ENCODE peak calls at places on chromosomes 16 and 17, in seven cellular contexts. E is activated T-helper 1 cell treated with Interleukin-2 at 50 U/mL for 16 hours; T is stimulated activated CD4-positive, alpha-beta T cell treated with anti-CD3 and anti-CD28 coated beads, Interleukin-4, amount 100 ng/mL, for 24 hours; P is A673; H is immature natural killer cell; I is tibial nerve; C is mesenchymal stem cell. Y is an unnamed sample.

GRCh38 chr17:57954421-57955182 is 610 bp downstream of the CUEDC1 start:
- DNase-seq in H (no peak), I (peak), C (peak), P (peak), E (no peak), T (no peak), Y (peak)

GRCh38 chr16:16148755-16149154 is 74.5 kb downstream of the ABCC6 start:
- DNase-seq in E (no peak), C (no peak), P (no peak), H (no peak), I (no peak), T (no peak), Y (no peak)

GRCh38 chr16:55250641-55251550 is 73.1 kb upstream of the IRX6 start:
- DNase-seq in C (no peak), T (no peak), H (no peak), I (no peak), P (no peak), E (no peak), Y (no peak)

GRCh38 chr17:39750131-39751015 is 12.6 kb downstream of the GRB7 start:
- DNase-seq in C (no peak), T (no peak), I (no peak), E (no peak), H (no peak), P (no peak), Y (peak)

GRCh38 chr17:43830510-43831145 is 2.3 kb downstream of the MPP3 start:
- DNase-seq in I (no peak), E (no peak), H (no peak), C (no peak), P (no peak), T (no peak), Y (no peak)

GRCh38 chr16:3640632-3641501 is 13.6 kb upstream of the DNASE1 start:
- DNase-seq in H (no peak), P (no peak), T (no peak), E (no peak), C (no peak), I (no peak), Y (no peak)

GRCh38 chr16:57061084-57061905 is 31.1 kb upstream of the CPNE2 start:
- DNase-seq in I (peak), H (no peak), P (peak), E (no peak), T (no peak), C (peak), Y (no peak)

GRCh38 chr17:63998721-63999679 is 849 bp downstream of the PRR29 start:
- DNase-seq in E (no peak), T (no peak), H (peak), I (no peak), P (no peak), C (no peak), Y (peak)

GRCh38 chr17:75090871-75091854 is 3.4 kb downstream of the SLC16A5 start:
- DNase-seq in I (no peak), E (no peak), C (no peak), H (no peak), T (no peak), P (no peak), Y (peak)

GRCh38 chr17:75619506-75620431 is 13.5 kb upstream of the SMIM5 start:
- DNase-seq in T (no peak), C (peak), E (no peak), P (peak), H (no peak), I (no peak), Y (peak)

GRCh38 chr17:41627316-41628072 is 3.1 kb upstream of the KRT17 start:
- DNase-seq in I (no peak), T (no peak), E (no peak), C (no peak), H (no peak), P (no peak), Y (peak)

GRCh38 chr17:66351053-66351452 is 48.6 kb downstream of the PRKCA start:
- DNase-seq in I (no peak), H (no peak), P (no peak), C (no peak), E (no peak), T (no peak), Y (no peak)

GRCh38 chr16:64858076-64858475 is 263.8 kb downstream of the CDH11 start:
- DNase-seq in E (no peak), T (no peak), H (no peak), P (no peak), C (no peak), I (no peak), Y (no peak)

GRCh38 chr16:75758215-75758614 is 31.9 kb upstream of the CPHXL start:
- DNase-seq in P (no peak), T (no peak), C (peak), H (no peak), I (no peak), E (no peak), Y (no peak)

GRCh38 chr16:70428178-70428998 is 10.5 kb downstream of the ST3GAL2 start:
- DNase-seq in H (peak), C (peak), T (peak), I (peak), P (peak), E (no peak), Y (peak)

GRCh38 chr16:24535827-24536226 is 3.5 kb upstream of the RBBP6 start:
- DNase-seq in P (no peak), C (no peak), E (no peak), H (no peak), T (no peak), I (no peak), Y (no peak)

GRCh38 chr17:2396568-2397246 is 4.2 kb downstream of the MNT start:
- DNase-seq in E (peak), P (peak), H (no peak), I (peak), C (peak), T (peak), Y (peak)

GRCh38 chr17:73950515-73950914 is 253.0 kb upstream of the RPL38 start:
- DNase-seq in H (no peak), T (no peak), E (no peak), P (no peak), I (no peak), C (no peak), Y (peak)

GRCh38 chr17:82418001-82418986 is at the start of the genes HEXD and OGFOD3:
- DNase-seq in I (peak), E (peak), P (peak), H (peak), C (peak), T (peak), Y (peak)